ENCODE peak calls at places on chromosomes 5 and 9, in ten cellular contexts. I is PC-9, R is caudate nucleus, U is RWPE1, G is A549, V is heart left ventricle, N is stomach, F is pancreas, W is psoas muscle, L is fibroblast of lung. A is an unnamed sample.

GRCh38 chr9:3459076-3459475 is 66.7 kb downstream of the RFX3 start:
- DNase-seq in I (no peak), R (no peak), U (no peak), G (no peak), V (no peak), N (no peak), F (no peak), W (no peak), L (no peak), A (no peak)

GRCh38 chr5:83306572-83307241 is 164.8 kb upstream of the VCAN start:
- DNase-seq in I (no peak), R (no peak), U (peak; percentile 18), G (no peak), V (peak; percentile 41), N (peak; percentile 29), F (no peak), W (peak; percentile 34), L (peak; percentile 91), A (no peak)

GRCh38 chr9:114462791-114463190 is 42.5 kb downstream of the WHRN start:
- DNase-seq in I (no peak), R (no peak), U (no peak), G (no peak), V (no peak), N (no peak), F (no peak), W (no peak), L (no peak), A (no peak)

GRCh38 chr9:37769306-37769705 is 15.6 kb downstream of the EXOSC3 start:
- DNase-seq in I (no peak), R (no peak), U (no peak), G (no peak), V (no peak), N (no peak), F (no peak), W (no peak), L (no peak), A (no peak)

GRCh38 chr5:68460147-68460760 is 244.7 kb downstream of the PIK3R1 start:
- DNase-seq in I (peak; percentile 57), R (no peak), U (peak; percentile 55), G (peak; percentile 69), V (no peak), N (no peak), F (peak; percentile 10), W (no peak), L (peak; percentile 83), A (no peak)

GRCh38 chr5:73545403-73545779 is 20.0 kb downstream of the ANKRA2 start:
- DNase-seq in I (no peak), R (no peak), U (no peak), G (no peak), V (no peak), N (no peak), F (no peak), W (no peak), L (no peak), A (no peak)

GRCh38 chr9:136532799-136533774 is 12.8 kb downstream of the NOTCH1 start:
- DNase-seq in I (no peak), R (no peak), U (no peak), G (no peak), V (no peak), N (no peak), F (no peak), W (no peak), L (no peak), A (no peak)

GRCh38 chr5:30596495-30597064 is 596.9 kb upstream of the CDH6 start:
- DNase-seq in I (no peak), R (no peak), U (no peak), G (no peak), V (no peak), N (no peak), F (no peak), W (no peak), L (no peak), A (no peak)

GRCh38 chr5:86917117-86917579 is 299.4 kb downstream of the COX7C start:
- DNase-seq in I (no peak), R (no peak), U (peak; percentile 12), G (peak; percentile 4), V (no peak), N (no peak), F (no peak), W (no peak), L (peak; percentile 37), A (no peak)

GRCh38 chr9:22005083-22005699 is 3.9 kb downstream of the CDKN2B start:
- DNase-seq in I (no peak), R (no peak), U (no peak), G (no peak), V (no peak), N (no peak), F (no peak), W (no peak), L (no peak), A (no peak)

GRCh38 chr5:93257616-93258015 is 323.4 kb downstream of the NR2F1-AS1 start:
- DNase-seq in I (no peak), R (no peak), U (no peak), G (no peak), V (no peak), N (no peak), F (no peak), W (no peak), L (no peak), A (no peak)

GRCh38 chr5:132264546-132265335 is 7.2 kb downstream of the PDLIM4 start:
- DNase-seq in I (no peak), R (no peak), U (no peak), G (no peak), V (no peak), N (no peak), F (no peak), W (no peak), L (no peak), A (no peak)

GRCh38 chr5:177133119-177133844 is at the start of gene NSD1:
- DNase-seq in I (no peak), R (peak; percentile 89), U (peak; percentile 88), G (peak; percentile 76), V (peak; percentile 91), N (peak; percentile 88), F (peak; percentile 78), W (peak; percentile 92), L (peak; percentile 80), A (no peak)

GRCh38 chr9:69173891-69174644 is at the start of gene TJP2:
- DNase-seq in I (peak; percentile 52), R (peak; percentile 75), U (peak; percentile 57), G (no peak), V (peak; percentile 87), N (peak; percentile 40), F (peak; percentile 26), W (peak; percentile 82), L (peak; percentile 78), A (no peak)

GRCh38 chr5:124747770-124748686 is 1.6 kb upstream of the ZNF608 start:
- DNase-seq in I (no peak), R (no peak), U (peak; percentile 21), G (peak; percentile 4), V (no peak), N (no peak), F (no peak), W (no peak), L (peak; percentile 60), A (no peak)

GRCh38 chr5:68730220-68731010 is 363.4 kb upstream of the SLC30A5 start:
- DNase-seq in I (no peak), R (peak; percentile 55), U (peak; percentile 50), G (peak; percentile 33), V (peak; percentile 48), N (no peak), F (peak; percentile 11), W (no peak), L (peak; percentile 88), A (no peak)

GRCh38 chr5:178644826-178645545 is 18.1 kb upstream of the CLK4 start:
- DNase-seq in I (no peak), R (peak; percentile 51), U (peak; percentile 76), G (no peak), V (no peak), N (no peak), F (no peak), W (no peak), L (no peak), A (no peak)

GRCh38 chr5:136043968-136044610 is 15.3 kb downstream of the TGFBI start:
- DNase-seq in I (no peak), R (no peak), U (no peak), G (no peak), V (no peak), N (no peak), F (no peak), W (no peak), L (no peak), A (no peak)
- H3K27ac ChIP-seq in I (no peak overlapping the region), R (no peak overlapping the region), U (peak overlapping the region; percentile 41), G (peak overlapping the region; percentile 5), V (no peak overlapping the region), N (no peak overlapping the region), F (no peak overlapping the region), W (no peak overlapping the region), L (no peak overlapping the region), A (no peak overlapping the region)

GRCh38 chr5:172559004-172559932 is 81.8 kb upstream of the NEURL1B start:
- DNase-seq in I (no peak), R (no peak), U (peak; percentile 92), G (no peak), V (peak; percentile 80), N (peak; percentile 32), F (no peak), W (peak; percentile 48), L (peak; percentile 95), A (peak; percentile 94)
- H3K27ac ChIP-seq in I (no peak overlapping the region), R (no peak overlapping the region), U (peak overlapping the region; percentile 85), G (no peak overlapping the region), V (peak overlapping the region; percentile 68), N (peak overlapping the region; percentile 73), F (no peak overlapping the region), W (no peak overlapping the region), L (no peak overlapping the region), A (peak overlapping the region; percentile 75)

GRCh38 chr9:105132576-105132975 is 111.9 kb upstream of the SLC44A1 start:
- DNase-seq in I (peak; percentile 97), R (no peak), U (no peak), G (peak; percentile 72), V (no peak), N (no peak), F (no peak), W (no peak), L (peak; percentile 47), A (no peak)

GRCh38 chr9:105141448-105142101 is 102.9 kb upstream of the SLC44A1 start:
- DNase-seq in I (no peak), R (no peak), U (no peak), G (no peak), V (peak; percentile 38), N (no peak), F (no peak), W (no peak), L (no peak), A (no peak)

GRCh38 chr9:105142406-105143092 is 101.9 kb upstream of the SLC44A1 start:
- DNase-seq in I (no peak), R (no peak), U (no peak), G (no peak), V (no peak), N (no peak), F (no peak), W (no peak), L (no peak), A (no peak)

GRCh38 chr9:105144076-105144475 is 100.4 kb upstream of the SLC44A1 start:
- DNase-seq in I (peak; percentile 37), R (no peak), U (no peak), G (no peak), V (no peak), N (no peak), F (no peak), W (no peak), L (no peak), A (no peak)

GRCh38 chr9:105138306-105138801 is 106.1 kb upstream of the SLC44A1 start:
- DNase-seq in I (peak; percentile 48), R (no peak), U (no peak), G (no peak), V (peak; percentile 76), N (no peak), F (no peak), W (no peak), L (peak; percentile 82), A (no peak)
- H3K27ac ChIP-seq in I (no peak overlapping the region), R (no peak overlapping the region), U (no peak overlapping the region), G (no peak overlapping the region), V (no peak overlapping the region), N (no peak overlapping the region), F (no peak overlapping the region), W (no peak overlapping the region), L (no peak overlapping the region), A (no peak overlapping the region)

GRCh38 chr5:172999974-173000373 is 16.4 kb downstream of the ATP6V0E1 start:
- DNase-seq in I (no peak), R (no peak), U (no peak), G (no peak), V (no peak), N (no peak), F (no peak), W (no peak), L (no peak), A (no peak)
- H3K27ac ChIP-seq in I (no peak overlapping the region), R (no peak overlapping the region), U (no peak overlapping the region), G (peak overlapping the region; percentile 43), V (no peak overlapping the region), N (peak overlapping the region; percentile 22), F (no peak overlapping the region), W (no peak overlapping the region), L (no peak overlapping the region), A (no peak overlapping the region)

A was measured in epithelial cell of prostate.